ENCODE peak calls at places on chromosomes 5 and 9, in eight cellular contexts. D is GM12878, W is K562, S is SK-N-SH, X is HepG2, L is HCT116, R is Panc1, N is A549. O is an unnamed sample.

GRCh38 chr9:78676009-78676408 is 379.1 kb downstream of the PSAT1 start:
- DNase-seq in D (no peak), W (no peak), S (no peak), X (no peak), L (no peak), R (no peak), N (no peak), O (no peak)

GRCh38 chr5:142313275-142313674 is 11.5 kb downstream of the SPRY4 start:
- DNase-seq in D (no peak), W (no peak), S (no peak), X (no peak), L (no peak), R (no peak), N (no peak), O (no peak)

GRCh38 chr5:4905674-4906528 is 234.2 kb upstream of the ADAMTS16 start:
- DNase-seq in D (no peak), W (peak), S (peak), X (peak), L (no peak), R (no peak), N (no peak), O (no peak)

GRCh38 chr9:94681508-94681907 is 42.2 kb upstream of the FBP1 start:
- DNase-seq in D (peak), W (peak), S (peak), X (peak), L (peak), R (no peak), N (peak), O (no peak)

GRCh38 chr5:3034881-3035280 is 283.4 kb upstream of the IRX2 start:
- DNase-seq in D (no peak), W (no peak), S (no peak), X (no peak), L (no peak), R (no peak), N (no peak), O (no peak)

GRCh38 chr5:169052207-169052606 is 248.7 kb downstream of the SLIT3 start:
- DNase-seq in D (no peak), W (no peak), S (no peak), X (no peak), L (no peak), R (no peak), N (no peak), O (no peak)

GRCh38 chr9:121650220-121651013 is 1.0 kb upstream of the DAB2IP start:
- DNase-seq in D (no peak), W (peak), S (peak), X (peak), L (no peak), R (no peak), N (no peak), O (no peak)

GRCh38 chr9:27033815-27034403 is 28.4 kb upstream of the LRRC19 start:
- DNase-seq in D (peak), W (peak), S (peak), X (peak), L (peak), R (peak), N (peak), O (no peak)

GRCh38 chr5:151772868-151773561 is 1.3 kb downstream of the G3BP1 start:
- DNase-seq in D (no peak), W (no peak), S (no peak), X (no peak), L (no peak), R (no peak), N (no peak), O (no peak)

GRCh38 chr5:148012806-148013205 is 51.0 kb upstream of the SPINK5 start:
- DNase-seq in D (no peak), W (no peak), S (no peak), X (no peak), L (no peak), R (no peak), N (no peak), O (no peak)

GRCh38 chr9:18405240-18405639 is 68.7 kb upstream of the ADAMTSL1 start:
- DNase-seq in D (no peak), W (no peak), S (no peak), X (no peak), L (no peak), R (no peak), N (no peak), O (no peak)

GRCh38 chr9:34010979-34011378 is 37.7 kb downstream of the UBAP2 start:
- DNase-seq in D (no peak), W (no peak), S (peak), X (peak), L (peak), R (no peak), N (peak), O (peak)

GRCh38 chr5:124880903-124881302 is 134.5 kb upstream of the ZNF608 start:
- DNase-seq in D (no peak), W (no peak), S (no peak), X (no peak), L (no peak), R (no peak), N (no peak), O (peak)

GRCh38 chr5:56124885-56125250 is 108.3 kb downstream of the ANKRD55 start:
- DNase-seq in D (no peak), W (no peak), S (no peak), X (no peak), L (no peak), R (no peak), N (no peak), O (no peak)

GRCh38 chr9:12774861-12775367 is at the start of gene LURAP1L:
- DNase-seq in D (no peak), W (peak), S (peak), X (peak), L (peak), R (no peak), N (peak), O (no peak)

GRCh38 chr5:69467442-69468225 is 25.0 kb upstream of the OCLN start:
- DNase-seq in D (peak), W (no peak), S (no peak), X (no peak), L (no peak), R (no peak), N (no peak), O (no peak)

GRCh38 chr5:171426266-171426665 is 6.8 kb downstream of the FGF18 start:
- DNase-seq in D (no peak), W (no peak), S (no peak), X (no peak), L (no peak), R (no peak), N (no peak), O (no peak)

GRCh38 chr9:97982191-97982718 is 886 bp upstream of the ANP32B start:
- DNase-seq in D (no peak), W (peak), S (no peak), X (no peak), L (no peak), R (no peak), N (no peak), O (no peak)

GRCh38 chr5:167759411-167759821 is 532.0 kb upstream of the WWC1 start:
- DNase-seq in D (no peak), W (no peak), S (no peak), X (no peak), L (no peak), R (no peak), N (peak), O (no peak)

GRCh38 chr9:124694394-124695279 is 76.5 kb downstream of the NR6A1 start:
- DNase-seq in D (no peak), W (no peak), S (no peak), X (peak), L (no peak), R (no peak), N (no peak), O (no peak)

GRCh38 chr9:136341042-136341655 is 13.8 kb downstream of the GPSM1 start:
- DNase-seq in D (no peak), W (no peak), S (no peak), X (no peak), L (no peak), R (no peak), N (no peak), O (no peak)

GRCh38 chr5:154103223-154103622 is 64.5 kb downstream of the MFAP3 start:
- DNase-seq in D (no peak), W (no peak), S (no peak), X (no peak), L (no peak), R (no peak), N (no peak), O (no peak)

GRCh38 chr9:117234178-117234577 is 180.7 kb downstream of the ASTN2 start:
- DNase-seq in D (no peak), W (no peak), S (no peak), X (no peak), L (no peak), R (no peak), N (no peak), O (no peak)

GRCh38 chr9:68732405-68733020 is 27.5 kb downstream of the PIP5K1B start:
- DNase-seq in D (no peak), W (no peak), S (no peak), X (peak), L (no peak), R (no peak), N (no peak), O (no peak)

GRCh38 chr5:43772601-43773031 is 169.6 kb downstream of the NNT start:
- DNase-seq in D (no peak), W (peak), S (no peak), X (no peak), L (peak), R (no peak), N (no peak), O (peak)

GRCh38 chr5:180658774-180659564 is 9.6 kb upstream of the FLT4 start:
- DNase-seq in D (no peak), W (no peak), S (peak), X (no peak), L (no peak), R (no peak), N (no peak), O (no peak)

GRCh38 chr5:114223866-114224265 is 138.0 kb upstream of the KCNN2 start:
- DNase-seq in D (no peak), W (no peak), S (peak), X (peak), L (peak), R (no peak), N (no peak), O (no peak)

GRCh38 chr5:138610468-138611294 is 35.5 kb upstream of the HSPA9 start:
- DNase-seq in D (no peak), W (peak), S (peak), X (no peak), L (no peak), R (no peak), N (peak), O (no peak)

GRCh38 chr5:16864566-16864965 is 71.5 kb downstream of the MYO10 start:
- DNase-seq in D (no peak), W (no peak), S (no peak), X (no peak), L (no peak), R (no peak), N (no peak), O (no peak)

GRCh38 chr5:91126448-91126847 is 256.7 kb downstream of the ARRDC3 start:
- DNase-seq in D (no peak), W (no peak), S (no peak), X (no peak), L (no peak), R (no peak), N (no peak), O (no peak)

GRCh38 chr5:38382898-38383297 is 124.5 kb downstream of the EGFLAM start:
- DNase-seq in D (peak), W (peak), S (peak), X (peak), L (peak), R (peak), N (peak), O (peak)

GRCh38 chr5:33195431-33196128 is 245.2 kb upstream of the TARS1 start:
- DNase-seq in D (no peak), W (no peak), S (no peak), X (no peak), L (no peak), R (no peak), N (no peak), O (no peak)

GRCh38 chr5:164345173-164345572 is 839.8 kb downstream of the MAT2B start:
- DNase-seq in D (no peak), W (no peak), S (no peak), X (no peak), L (no peak), R (no peak), N (no peak), O (no peak)

GRCh38 chr9:83284766-83285165 is 221.8 kb upstream of the RASEF start:
- DNase-seq in D (no peak), W (no peak), S (no peak), X (no peak), L (no peak), R (no peak), N (no peak), O (no peak)

GRCh38 chr5:154196955-154197652 is 6.6 kb downstream of the GALNT10 start:
- DNase-seq in D (no peak), W (peak), S (peak), X (peak), L (no peak), R (no peak), N (peak), O (peak)

GRCh38 chr5:42641321-42642005 is 115.2 kb upstream of the CCDC152 start:
- DNase-seq in D (no peak), W (no peak), S (no peak), X (no peak), L (no peak), R (no peak), N (no peak), O (no peak)

GRCh38 chr9:1837453-1838084 is 177.6 kb upstream of the SMARCA2 start:
- DNase-seq in D (peak), W (peak), S (peak), X (peak), L (no peak), R (peak), N (peak), O (peak)
- TF ChIP-seq CTCF in D (peak), W (peak), S (peak), X (peak), L (peak), R (peak), N (peak), O (peak)

DNA sequence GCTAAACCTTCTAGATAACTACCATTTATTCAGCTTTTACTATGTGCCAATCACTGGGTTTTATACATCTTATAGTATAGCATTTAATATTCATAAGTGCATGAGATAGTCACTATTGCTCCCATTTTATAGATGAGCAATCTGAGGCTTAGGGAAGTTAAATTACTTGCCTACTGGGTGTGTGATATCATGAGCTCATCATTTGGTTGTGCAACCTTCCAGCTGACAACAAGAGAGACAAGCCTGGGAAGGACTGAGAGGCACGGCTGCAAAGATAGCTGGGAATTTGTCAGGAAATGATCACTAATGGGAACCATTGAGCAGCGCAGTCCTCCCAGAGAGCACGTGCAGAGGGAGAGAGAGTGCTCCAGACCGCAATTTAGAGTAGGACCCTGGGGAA is 481.6 kb upstream of the KIF2A start:
- DNase-seq in D (no peak), W (no peak), S (no peak), X (no peak), L (no peak), R (no peak), N (no peak), O (no peak)
- TF ChIP-seq REST in D (no peak), W (no peak), S (no peak), X (no peak), L (no peak), R (no peak), N (no peak), O (no peak)

GRCh38 chr5:37222181-37222580 is 27.0 kb downstream of the CPLANE1 start:
- DNase-seq in D (no peak), W (no peak), S (no peak), X (no peak), L (no peak), R (no peak), N (no peak), O (no peak)
- H3K4me3 ChIP-seq in D (no peak), W (no peak), S (no peak), X (no peak), L (no peak), R (no peak), N (no peak), O (no peak)

GRCh38 chr5:121870489-121870888 is 18.8 kb downstream of the FTMT start:
- DNase-seq in D (no peak), W (no peak), S (no peak), X (no peak), L (peak), R (peak), N (no peak), O (no peak)
- TF ChIP-seq CTCF in D (no peak), W (no peak), S (peak), X (peak), L (peak), R (peak), N (peak), O (no peak)

GRCh38 chr5:8749556-8749955 is 796.3 kb downstream of the SEMA5A start:
- DNase-seq in D (no peak), W (no peak), S (no peak), X (no peak), L (no peak), R (no peak), N (no peak), O (no peak)
- TF ChIP-seq REST in D (no peak), W (no peak), S (no peak), X (no peak), L (no peak), R (no peak), N (no peak), O (no peak)

O was measured in HL-60.